ENCODE peak calls at places on chromosome 14, in nine cellular contexts. Q is uterus, J is mammary epithelial cell, L is left ventricle myocardium inferior, M is HFF-Myc, F is GM20000, I is Calu3, A is PC-9, T is heart right ventricle. P is an unnamed sample.

GRCh38 chr14:60645191-60645590 is 4.1 kb downstream of the SIX1 start:
- DNase-seq in Q (no peak), J (no peak), L (no peak), M (no peak), F (no peak), I (no peak), A (no peak), T (no peak), P (no peak)

GRCh38 chr14:95331708-95332408 is 12.2 kb upstream of the CLMN start:
- DNase-seq in Q (no peak), J (no peak), L (no peak), M (no peak), F (no peak), I (no peak), A (no peak), T (no peak), P (no peak)

GRCh38 chr14:101719045-101719645 is 42.4 kb upstream of the PPP2R5C start:
- DNase-seq in Q (no peak), J (no peak), L (no peak), M (no peak), F (no peak), I (no peak), A (peak), T (peak), P (no peak)

GRCh38 chr14:36496346-36496745 is 23.7 kb downstream of the NKX2-1 start:
- DNase-seq in Q (no peak), J (no peak), L (no peak), M (no peak), F (no peak), I (no peak), A (no peak), T (no peak), P (no peak)

GRCh38 chr14:52046376-52046917 is 22.4 kb downstream of the NID2 start:
- DNase-seq in Q (no peak), J (no peak), L (no peak), M (no peak), F (no peak), I (no peak), A (no peak), T (no peak), P (no peak)

GRCh38 chr14:32611752-32612151 is 282.7 kb downstream of the AKAP6 start:
- DNase-seq in Q (no peak), J (peak), L (no peak), M (no peak), F (no peak), I (no peak), A (no peak), T (no peak), P (no peak)

GRCh38 chr14:21098892-21099595 is 589 bp upstream of the ZNF219 start:
- DNase-seq in Q (no peak), J (no peak), L (no peak), M (no peak), F (peak), I (no peak), A (no peak), T (no peak), P (no peak)

GRCh38 chr14:72443991-72444431 is 449.9 kb downstream of the DPF3 start:
- DNase-seq in Q (no peak), J (no peak), L (no peak), M (no peak), F (peak), I (no peak), A (no peak), T (no peak), P (no peak)

GRCh38 chr14:90784621-90785270 is 31.5 kb downstream of the TTC7B start:
- DNase-seq in Q (no peak), J (no peak), L (no peak), M (no peak), F (no peak), I (no peak), A (no peak), T (no peak), P (peak)

GRCh38 chr14:94555991-94556390 is 5.3 kb upstream of the SERPINA4 start:
- DNase-seq in Q (no peak), J (no peak), L (no peak), M (no peak), F (no peak), I (no peak), A (no peak), T (no peak), P (no peak)

GRCh38 chr14:102182190-102182589 is 42.5 kb downstream of the WDR20 start:
- DNase-seq in Q (no peak), J (peak), L (no peak), M (peak), F (no peak), I (no peak), A (peak), T (no peak), P (no peak)

GRCh38 chr14:84482256-84483071 is 1047.5 kb upstream of the FLRT2 start:
- DNase-seq in Q (no peak), J (no peak), L (no peak), M (peak), F (no peak), I (no peak), A (peak), T (no peak), P (no peak)

GRCh38 chr14:23308721-23309445 is 2.2 kb downstream of the BCL2L2 start:
- DNase-seq in Q (no peak), J (no peak), L (no peak), M (no peak), F (no peak), I (no peak), A (no peak), T (no peak), P (no peak)

GRCh38 chr14:51836417-51836816 is 24.0 kb upstream of the GNG2 start:
- DNase-seq in Q (no peak), J (no peak), L (no peak), M (no peak), F (no peak), I (no peak), A (no peak), T (no peak), P (no peak)

GRCh38 chr14:49303952-49304516 is 282.1 kb downstream of the RPS29 start:
- DNase-seq in Q (no peak), J (peak), L (no peak), M (no peak), F (peak), I (peak), A (no peak), T (peak), P (no peak)

GRCh38 chr14:88234442-88234841 is 88.6 kb downstream of the KCNK10 start:
- DNase-seq in Q (no peak), J (no peak), L (no peak), M (no peak), F (no peak), I (no peak), A (no peak), T (no peak), P (no peak)

GRCh38 chr14:65208548-65208947 is 106.2 kb upstream of the MAX start:
- DNase-seq in Q (no peak), J (no peak), L (no peak), M (no peak), F (no peak), I (no peak), A (peak), T (no peak), P (no peak)

GRCh38 chr14:22613091-22613695 is 15.1 kb downstream of the ABHD4 start:
- DNase-seq in Q (no peak), J (no peak), L (no peak), M (no peak), F (no peak), I (no peak), A (peak), T (no peak), P (no peak)

GRCh38 chr14:104513641-104514046 is 65.9 kb upstream of the C14orf180 start:
- DNase-seq in Q (no peak), J (no peak), L (no peak), M (no peak), F (no peak), I (no peak), A (no peak), T (no peak), P (no peak)

GRCh38 chr14:61460853-61461611 is 139.7 kb downstream of the PRKCH start:
- DNase-seq in Q (no peak), J (peak), L (no peak), M (no peak), F (no peak), I (no peak), A (peak), T (no peak), P (no peak)

GRCh38 chr14:65069874-65070709 is 32.2 kb downstream of the MAX start:
- DNase-seq in Q (no peak), J (no peak), L (no peak), M (no peak), F (no peak), I (peak), A (peak), T (no peak), P (no peak)

GRCh38 chr14:77372304-77372841 is 4.5 kb downstream of the TMED8 start:
- DNase-seq in Q (no peak), J (no peak), L (no peak), M (no peak), F (peak), I (no peak), A (no peak), T (no peak), P (no peak)

GRCh38 chr14:104372390-104373054 is 207.0 kb upstream of the C14orf180 start:
- DNase-seq in Q (no peak), J (no peak), L (no peak), M (no peak), F (no peak), I (no peak), A (no peak), T (no peak), P (peak)

GRCh38 chr14:61503167-61503801 is 181.9 kb downstream of the PRKCH start:
- DNase-seq in Q (no peak), J (peak), L (no peak), M (no peak), F (peak), I (no peak), A (no peak), T (no peak), P (no peak)

GRCh38 chr14:60965402-60965801 is 15.5 kb downstream of the TRMT5 start:
- DNase-seq in Q (no peak), J (peak), L (no peak), M (peak), F (no peak), I (no peak), A (no peak), T (no peak), P (no peak)

GRCh38 chr14:85516239-85517112 is 13.5 kb upstream of the FLRT2 start:
- DNase-seq in Q (no peak), J (peak), L (no peak), M (peak), F (no peak), I (no peak), A (no peak), T (no peak), P (no peak)

GRCh38 chr14:80792756-80793155 is 148.8 kb downstream of the CEP128 start:
- DNase-seq in Q (no peak), J (no peak), L (no peak), M (no peak), F (no peak), I (no peak), A (no peak), T (no peak), P (no peak)

GRCh38 chr14:94332063-94332583 is 9.0 kb upstream of the SERPINA6 start:
- DNase-seq in Q (no peak), J (no peak), L (no peak), M (no peak), F (no peak), I (no peak), A (no peak), T (no peak), P (no peak)

GRCh38 chr14:91377700-91378652 is 39.6 kb downstream of the CCDC88C start:
- DNase-seq in Q (no peak), J (no peak), L (no peak), M (peak), F (no peak), I (peak), A (no peak), T (no peak), P (no peak)

GRCh38 chr14:92412912-92413311 is 89.9 kb downstream of the SLC24A4 start:
- DNase-seq in Q (no peak), J (no peak), L (no peak), M (no peak), F (no peak), I (no peak), A (no peak), T (no peak), P (no peak)

DNA sequence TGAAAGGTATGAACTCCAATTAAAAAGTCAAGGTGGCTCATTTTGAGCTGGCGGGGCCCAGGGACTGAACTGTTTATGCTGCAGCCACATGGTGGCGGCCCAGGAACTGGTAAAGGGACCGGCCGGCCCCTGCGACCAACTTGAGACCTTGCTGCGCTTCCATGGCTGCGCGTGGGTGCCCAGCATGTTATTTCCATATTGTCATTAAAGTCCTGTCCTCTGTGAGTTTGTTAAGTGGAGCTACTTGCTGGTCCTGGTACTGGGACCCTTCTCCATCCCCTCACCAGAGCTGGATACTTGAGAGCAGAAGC is 62.3 kb downstream of the BEGAIN start:
- DNase-seq in Q (no peak), J (no peak), L (no peak), M (no peak), F (peak), I (no peak), A (no peak), T (peak), P (no peak)
- TF ChIP-seq CTCF in Q (no peak), J (no peak), L (no peak), M (peak), F (no peak), I (no peak), A (peak), T (peak), P (peak)

DNA sequence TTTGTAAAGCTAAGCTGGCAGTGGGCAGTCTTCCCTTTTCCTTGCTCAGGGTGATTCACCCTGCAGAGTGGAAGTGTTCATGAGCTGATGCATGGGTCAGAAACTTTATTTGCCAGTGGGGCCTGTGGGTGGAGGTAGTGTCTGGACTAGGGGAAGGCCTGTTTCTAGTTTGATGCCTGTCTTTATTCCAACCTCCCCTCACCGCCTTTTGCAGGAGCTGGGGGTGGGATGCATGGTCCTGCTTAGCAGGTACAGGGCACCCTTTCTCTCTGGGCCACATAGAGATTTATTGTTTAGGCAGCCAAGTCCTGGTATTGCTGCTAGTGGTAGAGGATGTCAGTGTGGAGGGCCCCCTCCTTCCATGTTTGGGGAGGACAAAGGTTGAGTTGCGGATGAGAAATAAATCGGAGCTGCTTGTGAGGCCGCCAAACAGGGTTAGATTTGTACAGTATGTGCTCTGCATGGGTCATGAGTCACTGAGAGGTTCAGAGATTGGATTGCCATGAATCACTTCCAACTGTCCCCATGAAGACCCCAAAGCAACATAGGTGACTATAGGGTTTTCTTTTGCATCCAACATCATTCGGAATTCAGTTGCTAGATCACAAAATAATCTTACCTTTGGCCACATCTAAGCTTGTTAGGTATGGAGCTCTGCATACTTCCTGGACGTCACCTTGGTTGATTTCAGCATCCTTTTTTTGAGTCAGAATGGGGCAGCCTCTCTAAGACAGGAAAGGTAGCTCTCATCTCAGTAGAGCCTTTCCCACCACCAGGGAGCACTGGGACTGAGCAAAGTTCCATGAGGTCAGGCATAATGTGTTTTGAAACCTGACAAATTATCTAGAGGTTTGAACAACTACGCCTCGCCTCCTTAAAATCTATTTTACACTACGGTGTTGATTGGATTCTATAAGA is 8.8 kb downstream of the SMOC1 start:
- DNase-seq in Q (no peak), J (peak), L (no peak), M (no peak), F (no peak), I (peak), A (no peak), T (no peak), P (no peak)
- TF ChIP-seq CTCF in Q (no peak), J (no peak), L (no peak), M (no peak), F (no peak), I (no peak), A (no peak), T (no peak), P (no peak)

GRCh38 chr14:99232406-99233214 is 39.4 kb downstream of the BCL11B start:
- DNase-seq in Q (no peak), J (no peak), L (no peak), M (no peak), F (no peak), I (no peak), A (no peak), T (no peak), P (peak)

GRCh38 chr14:99229654-99230215 is 42.3 kb downstream of the BCL11B start:
- DNase-seq in Q (no peak), J (no peak), L (no peak), M (no peak), F (no peak), I (no peak), A (no peak), T (no peak), P (no peak)

GRCh38 chr14:99230271-99231141 is 41.5 kb downstream of the BCL11B start:
- DNase-seq in Q (no peak), J (no peak), L (no peak), M (no peak), F (no peak), I (no peak), A (no peak), T (no peak), P (peak)

GRCh38 chr14:99231850-99232401 is 40.1 kb downstream of the BCL11B start:
- DNase-seq in Q (no peak), J (no peak), L (no peak), M (no peak), F (no peak), I (no peak), A (no peak), T (no peak), P (peak)

DNA sequence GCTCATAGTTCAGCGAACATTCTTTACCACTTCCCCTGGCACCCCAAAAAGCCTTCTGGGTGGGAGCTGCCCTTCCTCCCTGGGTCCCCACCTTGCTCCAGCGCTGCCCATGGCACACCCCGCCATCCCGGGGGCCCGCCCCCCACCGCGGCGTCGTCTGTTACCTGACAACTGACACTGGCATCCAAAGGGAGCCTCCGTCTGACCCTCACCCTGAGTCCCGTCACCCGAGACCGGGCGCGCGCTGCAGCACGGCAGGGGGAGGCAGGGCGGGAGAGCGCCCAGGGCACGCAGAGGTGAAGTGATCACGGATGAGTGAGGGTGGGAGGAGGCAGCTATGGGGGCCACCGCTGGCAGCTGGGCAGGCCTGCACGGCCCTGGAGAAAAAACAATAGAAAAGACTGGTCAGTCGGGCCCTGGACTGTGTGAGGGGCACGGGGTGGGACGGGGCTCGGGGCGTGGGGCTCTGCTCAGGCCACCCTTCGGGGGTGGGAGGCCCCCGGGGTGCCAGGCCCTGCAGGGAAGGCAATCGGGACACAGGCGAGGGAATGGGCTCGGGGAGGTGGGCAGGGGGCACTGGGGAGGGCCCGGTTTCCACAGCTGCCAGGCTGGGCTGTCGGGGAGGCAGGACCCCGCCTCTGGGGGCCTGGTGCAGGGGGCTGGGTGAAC is 40.7 kb downstream of the BCL11B start:
- DNase-seq in Q (no peak), J (no peak), L (no peak), M (no peak), F (no peak), I (no peak), A (no peak), T (no peak), P (peak)
- TF ChIP-seq CTCF in Q (no peak), J (no peak), L (no peak), M (no peak), F (no peak), I (no peak), A (no peak), T (no peak), P (no peak)

GRCh38 chr14:39034481-39035296 is 68.3 kb downstream of the SEC23A start:
- DNase-seq in Q (no peak), J (no peak), L (no peak), M (no peak), F (no peak), I (no peak), A (no peak), T (no peak), P (no peak)
- TF ChIP-seq CTCF in Q (no peak), J (no peak), L (peak), M (no peak), F (no peak), I (no peak), A (no peak), T (peak), P (peak)

DNA sequence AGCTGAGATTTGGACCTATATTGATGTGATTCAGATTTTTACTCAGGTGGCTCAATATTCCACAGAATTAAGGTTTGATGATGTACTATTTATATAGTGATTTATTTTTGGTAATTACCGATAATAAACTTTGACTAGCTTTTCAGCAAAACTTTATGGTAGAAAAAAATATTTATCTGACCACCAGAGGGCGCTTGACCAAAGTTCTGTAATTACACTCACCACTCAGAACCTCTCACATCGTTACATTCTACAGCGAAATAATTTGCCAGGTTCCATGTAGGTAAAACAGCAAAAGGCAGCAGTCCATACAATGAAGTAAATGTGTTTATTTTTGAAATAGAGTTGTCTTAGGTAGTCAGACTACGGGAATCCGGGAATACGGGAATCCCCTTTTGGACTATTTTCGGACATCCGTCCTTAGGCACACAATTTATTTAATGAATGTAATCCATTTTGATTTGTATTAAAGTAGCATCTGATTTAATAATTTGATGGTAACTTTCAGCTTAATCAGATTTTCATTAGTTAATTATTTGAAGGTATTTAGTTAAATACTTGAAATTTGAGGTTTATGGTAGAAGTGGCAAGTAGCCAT is 143.0 kb upstream of the DDHD1 start:
- DNase-seq in Q (no peak), J (peak), L (no peak), M (no peak), F (peak), I (peak), A (no peak), T (peak), P (no peak)
- TF ChIP-seq CTCF in Q (peak), J (peak), L (peak), M (peak), F (no peak), I (peak), A (peak), T (peak), P (peak)